ENCODE peak calls at places on chromosomes 7 and 10, in ten cellular contexts. D, J, X, L, V, U, N, W, Z and M are unnamed samples.
A peak's percentile ranks its signal among the peaks of the same experiment; 100 is the strongest.

GRCh38 chr10:917999-918398 is 13.5 kb downstream of the LARP4B start:
- DNase-seq in D (no peak), J (no peak), X (no peak), L (no peak), V (no peak), U (no peak), N (no peak), W (no peak), Z (no peak), M (no peak)

GRCh38 chr10:30185916-30186315 is 126.5 kb upstream of the JCAD start:
- DNase-seq in D (no peak), J (peak; percentile 89), X (peak; percentile 91), L (no peak), V (peak; percentile 80), U (no peak), N (peak; percentile 91), W (no peak), Z (no peak), M (peak; percentile 74)

GRCh38 chr10:70743879-70744278 is 41.3 kb downstream of the TBATA start:
- DNase-seq in D (no peak), J (no peak), X (no peak), L (no peak), V (no peak), U (peak; percentile 56), N (no peak), W (no peak), Z (no peak), M (no peak)

GRCh38 chr7:135509589-135509838 is 388 bp downstream of the CNOT4 start:
- DNase-seq in D (no peak), J (peak; percentile 74), X (no peak), L (no peak), V (no peak), U (no peak), N (peak; percentile 65), W (no peak), Z (no peak), M (peak; percentile 65)

GRCh38 chr7:44977304-44977858 is 1.4 kb downstream of the MYO1G start:
- DNase-seq in D (no peak), J (no peak), X (no peak), L (no peak), V (no peak), U (peak; percentile 76), N (peak; percentile 42), W (no peak), Z (no peak), M (no peak)

GRCh38 chr10:126062132-126063032 is 166.0 kb downstream of the FANK1 start:
- DNase-seq in D (peak; percentile 89), J (peak; percentile 91), X (peak; percentile 98), L (peak; percentile 89), V (peak; percentile 91), U (peak; percentile 95), N (peak; percentile 98), W (peak; percentile 93), Z (peak; percentile 68), M (peak; percentile 95)

GRCh38 chr10:4652111-4653010 is 173.6 kb upstream of the AKR1E2 start:
- DNase-seq in D (no peak), J (no peak), X (no peak), L (no peak), V (no peak), U (no peak), N (peak; percentile 54), W (no peak), Z (no peak), M (peak; percentile 25)

GRCh38 chr7:1550846-1551155 is 5.2 kb downstream of the TMEM184A start:
- DNase-seq in D (no peak), J (no peak), X (no peak), L (no peak), V (no peak), U (peak; percentile 67), N (no peak), W (no peak), Z (no peak), M (no peak)

GRCh38 chr10:19843487-19843886 is 27.3 kb downstream of the PLXDC2 start:
- DNase-seq in D (no peak), J (peak; percentile 39), X (peak; percentile 43), L (no peak), V (no peak), U (no peak), N (no peak), W (no peak), Z (no peak), M (no peak)

GRCh38 chr7:134014935-134015334 is 112.2 kb upstream of the LRGUK start:
- DNase-seq in D (no peak), J (no peak), X (no peak), L (no peak), V (no peak), U (no peak), N (peak; percentile 36), W (no peak), Z (no peak), M (no peak)

GRCh38 chr7:50068026-50068425 is 25.0 kb downstream of the ZPBP start:
- DNase-seq in D (no peak), J (peak; percentile 11), X (peak; percentile 19), L (peak; percentile 27), V (no peak), U (no peak), N (peak; percentile 50), W (no peak), Z (peak; percentile 34), M (no peak)

GRCh38 chr7:77457779-77458178 is 41.6 kb upstream of the GSAP start:
- DNase-seq in D (no peak), J (no peak), X (no peak), L (peak; percentile 33), V (no peak), U (no peak), N (no peak), W (no peak), Z (no peak), M (no peak)

GRCh38 chr7:151925446-151926335 is 30.6 kb upstream of the GALNTL5 start:
- DNase-seq in D (no peak), J (peak; percentile 8), X (peak; percentile 58), L (no peak), V (no peak), U (peak; percentile 82), N (no peak), W (peak; percentile 76), Z (peak; percentile 89), M (peak; percentile 52)

GRCh38 chr10:124743188-124744046 is 761 bp downstream of the FAM53B start:
- DNase-seq in D (no peak), J (peak; percentile 44), X (peak; percentile 39), L (peak; percentile 27), V (no peak), U (peak; percentile 86), N (peak; percentile 57), W (peak; percentile 48), Z (peak; percentile 48), M (peak; percentile 43)

GRCh38 chr10:101889256-101890210 is 45.9 kb upstream of the KCNIP2 start:
- DNase-seq in D (no peak), J (peak; percentile 87), X (peak; percentile 76), L (peak; percentile 73), V (peak; percentile 35), U (no peak), N (peak; percentile 75), W (peak; percentile 77), Z (peak; percentile 90), M (peak; percentile 82)

GRCh38 chr7:48563334-48563733 is 361.0 kb upstream of the CDC14C start:
- DNase-seq in D (no peak), J (no peak), X (no peak), L (no peak), V (no peak), U (no peak), N (peak; percentile 88), W (no peak), Z (no peak), M (no peak)

GRCh38 chr10:126598009-126598408 is 72.5 kb downstream of the C10orf90 start:
- DNase-seq in D (no peak), J (peak; percentile 55), X (peak; percentile 50), L (peak; percentile 49), V (no peak), U (no peak), N (peak; percentile 56), W (no peak), Z (peak; percentile 59), M (peak; percentile 34)

GRCh38 chr7:93551931-93552330 is 22.6 kb downstream of the CALCR start:
- DNase-seq in D (no peak), J (no peak), X (no peak), L (no peak), V (no peak), U (no peak), N (no peak), W (no peak), Z (no peak), M (no peak)
- TF ChIP-seq CTCF in D (no peak), J (no peak), X (no peak), L (no peak), V (no peak), U (no peak), N (no peak), W (no peak), Z (no peak), M (no peak)

DNA sequence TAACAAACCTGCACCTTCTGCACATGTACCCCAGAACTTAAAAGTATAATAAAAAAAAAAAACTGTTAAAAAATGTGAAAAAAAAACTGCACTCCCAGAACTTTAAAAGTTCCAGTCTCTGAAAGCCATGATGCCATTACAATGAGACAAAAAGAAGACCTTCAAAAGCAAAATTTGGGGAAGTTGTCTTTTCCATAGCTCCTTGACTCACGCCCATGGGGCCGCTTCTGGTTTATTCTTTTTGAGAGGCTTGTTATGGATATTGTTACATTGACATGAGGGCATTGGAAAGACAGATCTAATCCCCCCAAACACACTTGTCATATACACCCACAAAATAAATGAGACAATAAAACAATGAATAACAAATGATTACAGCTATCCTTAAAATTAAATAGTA is 805 bp downstream of the BLNK start:
- DNase-seq in D (no peak), J (no peak), X (no peak), L (no peak), V (no peak), U (no peak), N (no peak), W (no peak), Z (no peak), M (no peak)
- H3K4me3 ChIP-seq in D (peak overlapping the region; percentile 64), J (no peak overlapping the region), X (no peak overlapping the region), L (no peak overlapping the region), V (no peak overlapping the region), U (peak overlapping the region; percentile 61), N (peak overlapping the region; percentile 73), W (no peak overlapping the region), Z (no peak overlapping the region), M (no peak overlapping the region)

GRCh38 chr10:119352042-119352441 is 144.7 kb downstream of the GRK5 start:
- DNase-seq in D (no peak), J (no peak), X (no peak), L (peak; percentile 22), V (no peak), U (no peak), N (no peak), W (no peak), Z (no peak), M (no peak)
- TF ChIP-seq CTCF in D (no peak), J (no peak), X (no peak), L (no peak), V (no peak), U (no peak), N (no peak), W (no peak), Z (no peak), M (no peak)

DNA sequence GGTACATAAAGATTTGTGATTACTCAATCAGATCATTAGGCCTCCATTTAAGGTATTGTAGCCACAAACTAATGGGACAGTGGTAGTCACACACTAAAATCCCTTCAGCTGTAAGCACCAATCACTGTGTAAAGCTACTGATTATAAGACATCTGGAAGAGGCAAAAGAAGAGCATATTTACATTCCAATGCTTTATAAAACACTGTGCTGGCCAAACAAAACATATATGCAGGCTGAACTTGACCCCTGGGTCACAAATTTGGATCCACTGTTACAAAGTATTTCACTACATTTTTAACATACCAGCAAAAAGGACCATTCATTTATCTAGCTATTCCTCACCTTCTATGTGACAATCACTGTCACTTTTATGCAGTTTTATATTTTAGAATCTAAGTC is 41.4 kb upstream of the ANLN start:
- DNase-seq in D (no peak), J (peak; percentile 47), X (peak; percentile 62), L (no peak), V (no peak), U (no peak), N (no peak), W (no peak), Z (no peak), M (peak; percentile 82)
- H3K4me3 ChIP-seq in D (no peak overlapping the region), J (no peak overlapping the region), X (no peak overlapping the region), L (no peak overlapping the region), V (no peak overlapping the region), U (no peak overlapping the region), N (no peak overlapping the region), W (no peak overlapping the region), Z (no peak overlapping the region), M (no peak overlapping the region)